ENCODE peak calls at places on chromosomes 2 and 18, in nine cellular contexts. B is hypothalamus, F is germinal center, C is Daoy, I is dorsolateral prefrontal cortex, D is NCI-H345, X is GM12878, Y is SHP77, E is M059J. L is an unnamed sample.

GRCh38 chr18:42229211-42230210 is 274.5 kb downstream of the PIK3C3 start:
- DNase-seq in Y (no peak), D (no peak), E (no peak), B (no peak), X (peak; percentile 63), C (no peak), I (no peak), F (no peak), L (no peak)

GRCh38 chr2:104703669-104704068 is 150.2 kb upstream of the POU3F3 start:
- DNase-seq in F (no peak), B (no peak), Y (no peak), X (no peak), E (no peak), D (peak; percentile 79), I (no peak), C (no peak), L (peak; percentile 3)

GRCh38 chr18:22817844-22818243 is 115.3 kb upstream of the RBBP8 start:
- DNase-seq in D (no peak), B (no peak), C (no peak), X (no peak), E (peak; percentile 38), F (no peak), I (no peak), Y (no peak), L (no peak)

GRCh38 chr2:171083426-171083825 is 77.3 kb downstream of the TLK1 start:
- DNase-seq in F (no peak), I (no peak), C (no peak), E (no peak), X (no peak), D (no peak), B (no peak), Y (no peak), L (no peak)

GRCh38 chr2:215717627-215718412 is 282.0 kb upstream of the FN1 start:
- DNase-seq in X (no peak), D (no peak), I (no peak), C (no peak), E (no peak), F (no peak), Y (no peak), B (no peak), L (no peak)

GRCh38 chr2:1676913-1677832 is 67.1 kb downstream of the PXDN start:
- DNase-seq in C (no peak), D (no peak), F (no peak), X (no peak), E (no peak), B (no peak), I (no peak), Y (no peak), L (no peak)

GRCh38 chr2:121287146-121287798 is 2.3 kb upstream of the TFCP2L1 start:
- DNase-seq in F (no peak), B (no peak), I (no peak), X (no peak), E (no peak), D (no peak), C (no peak), Y (no peak), L (peak; percentile 35)

GRCh38 chr2:28408764-28409599 is 16.3 kb downstream of the FOSL2 start:
- DNase-seq in B (no peak), E (peak; percentile 99), Y (no peak), F (no peak), D (no peak), X (no peak), I (no peak), C (peak; percentile 98), L (no peak)

GRCh38 chr2:233209978-233210680 is 41.3 kb upstream of the ATG16L1 start:
- DNase-seq in C (peak; percentile 67), F (no peak), E (peak; percentile 39), Y (no peak), D (no peak), B (no peak), I (no peak), X (no peak), L (no peak)

GRCh38 chr2:173568054-173568453 is 213.4 kb downstream of the CDCA7 start:
- DNase-seq in Y (peak; percentile 10), I (no peak), F (no peak), C (peak; percentile 47), X (no peak), E (peak; percentile 26), B (no peak), D (peak; percentile 22), L (no peak)

GRCh38 chr2:149145314-149146295 is 107.1 kb downstream of the LYPD6B start:
- DNase-seq in B (no peak), C (no peak), X (no peak), I (no peak), E (no peak), F (peak; percentile 8), Y (no peak), D (no peak), L (no peak)

L was measured in globus pallidus.